ENCODE peak calls at places on chromosome 7, in six cellular contexts. B is AG04449; O is tibial artery; F is NT2/D1; W is SIG-M5; T is stimulated activated CD4-positive, alpha-beta T cell treated with anti-CD3 and anti-CD28 coated beads, Interleukin-1b, Interleukin-23, amount 100 ng/mL, for 24 hours. Z is an unnamed sample.

GRCh38 chr7:155375337-155376277 is 77.9 kb downstream of the INSIG1 start:
- DNase-seq in B (no peak), O (no peak), F (no peak), W (no peak), T (no peak), Z (no peak)

GRCh38 chr7:129719980-129720732 is 108.6 kb downstream of the NRF1 start:
- DNase-seq in B (no peak), O (no peak), F (no peak), W (no peak), T (no peak), Z (no peak)

GRCh38 chr7:13989138-13989943 is at the start of gene ETV1:
- DNase-seq in B (no peak), O (peak; percentile 82), F (peak; percentile 95), W (no peak), T (no peak), Z (peak; percentile 49)

GRCh38 chr7:96495751-96496216 is 173.9 kb upstream of the SLC25A13 start:
- DNase-seq in B (no peak), O (no peak), F (no peak), W (no peak), T (peak; percentile 0), Z (no peak)

GRCh38 chr7:55469271-55469681 is 103.0 kb downstream of the VOPP1 start:
- DNase-seq in B (no peak), O (no peak), F (no peak), W (no peak), T (no peak), Z (no peak)

GRCh38 chr7:74173074-74173473 is 1.1 kb upstream of the EIF4H start:
- DNase-seq in B (no peak), O (no peak), F (no peak), W (no peak), T (no peak), Z (no peak)

GRCh38 chr7:4470246-4470645 is 211.8 kb upstream of the FOXK1 start:
- DNase-seq in B (no peak), O (no peak), F (peak; percentile 43), W (no peak), T (no peak), Z (no peak)

GRCh38 chr7:2093214-2093840 is 139.4 kb downstream of the MAD1L1 start:
- DNase-seq in B (no peak), O (no peak), F (no peak), W (no peak), T (no peak), Z (no peak)

GRCh38 chr7:155916926-155917655 is 104.8 kb upstream of the SHH start:
- DNase-seq in B (no peak), O (no peak), F (no peak), W (no peak), T (no peak), Z (no peak)

GRCh38 chr7:1040790-1041189 is 3.6 kb upstream of the GPR146 start:
- DNase-seq in B (no peak), O (no peak), F (no peak), W (no peak), T (no peak), Z (no peak)

GRCh38 chr7:78195281-78195680 is 396.7 kb downstream of the PHTF2 start:
- DNase-seq in B (no peak), O (no peak), F (no peak), W (no peak), T (no peak), Z (no peak)

GRCh38 chr7:64628192-64628591 is 37.7 kb upstream of the ZNF107 start:
- DNase-seq in B (no peak), O (no peak), F (no peak), W (no peak), T (no peak), Z (no peak)

GRCh38 chr7:143325215-143325614 is 9.3 kb downstream of the CLCN1 start:
- DNase-seq in B (peak; percentile 26), O (no peak), F (no peak), W (no peak), T (no peak), Z (no peak)

GRCh38 chr7:2566890-2567662 is 8.3 kb downstream of the IQCE start:
- DNase-seq in B (peak; percentile 36), O (no peak), F (no peak), W (no peak), T (no peak), Z (no peak)

GRCh38 chr7:100099452-100099851 is 1.7 kb downstream of the MCM7 start:
- DNase-seq in B (no peak), O (no peak), F (no peak), W (no peak), T (no peak), Z (no peak)

GRCh38 chr7:1520574-1521234 is 9.8 kb upstream of the MAFK start:
- DNase-seq in B (no peak), O (peak; percentile 84), F (no peak), W (no peak), T (no peak), Z (no peak)

GRCh38 chr7:102061981-102062390 is 224.7 kb upstream of the SH2B2 start:
- DNase-seq in B (no peak), O (peak; percentile 69), F (no peak), W (no peak), T (no peak), Z (no peak)

GRCh38 chr7:43211693-43212092 is 99.2 kb downstream of the HECW1 start:
- DNase-seq in B (no peak), O (no peak), F (no peak), W (no peak), T (no peak), Z (no peak)

GRCh38 chr7:99404235-99404976 is 4.0 kb downstream of the PDAP1 start:
- DNase-seq in B (no peak), O (no peak), F (no peak), W (no peak), T (no peak), Z (no peak)

GRCh38 chr7:31883761-31884164 is 186.4 kb downstream of the PDE1C start:
- DNase-seq in B (peak; percentile 37), O (no peak), F (no peak), W (no peak), T (no peak), Z (no peak)

GRCh38 chr7:32506266-32507054 is 11.2 kb downstream of the AVL9 start:
- DNase-seq in B (peak; percentile 84), O (no peak), F (no peak), W (no peak), T (no peak), Z (no peak)

GRCh38 chr7:101604331-101604933 is 24.7 kb downstream of the MYL10 start:
- DNase-seq in B (no peak), O (no peak), F (no peak), W (no peak), T (no peak), Z (no peak)

GRCh38 chr7:122588621-122589020 is 110.3 kb downstream of the RNF133 start:
- DNase-seq in B (no peak), O (no peak), F (no peak), W (no peak), T (no peak), Z (no peak)